ENCODE peak calls at places on chromosomes 11 and 22, in six cellular contexts. W, G, O, Y, P and S are unnamed samples.
A peak's percentile ranks its signal among the peaks of the same experiment; 100 is the strongest.

GRCh38 chr11:111714522-111714921 is 51.7 kb downstream of the PPP2R1B start:
- DNase-seq in W (no peak), G (no peak), O (no peak), Y (no peak), P (no peak), S (no peak)

GRCh38 chr22:28802595-28803087 is 2.3 kb upstream of the XBP1 start:
- DNase-seq in W (no peak), G (no peak), O (no peak), Y (no peak), P (no peak), S (no peak)

GRCh38 chr11:94201004-94201465 is 72.4 kb downstream of the PANX1 start:
- DNase-seq in W (no peak), G (peak; percentile 94), O (no peak), Y (no peak), P (no peak), S (peak; percentile 65)

GRCh38 chr22:29914165-29914564 is 31.2 kb downstream of the MTMR3 start:
- DNase-seq in W (peak; percentile 46), G (peak; percentile 83), O (no peak), Y (no peak), P (no peak), S (peak; percentile 87)

GRCh38 chr11:55956521-55956920 is 13.2 kb downstream of the OR10AG1 start:
- DNase-seq in W (no peak), G (no peak), O (no peak), Y (no peak), P (no peak), S (no peak)

GRCh38 chr11:11035331-11035730 is 177.5 kb upstream of the ZBED5 start:
- DNase-seq in W (peak; percentile 86), G (no peak), O (no peak), Y (no peak), P (no peak), S (no peak)

GRCh38 chr11:73478737-73479347 is 102.6 kb downstream of the RELT start:
- DNase-seq in W (no peak), G (peak; percentile 42), O (peak; percentile 31), Y (no peak), P (no peak), S (peak; percentile 54)

GRCh38 chr22:50507421-50507990 is at the start of gene LMF2:
- DNase-seq in W (peak; percentile 73), G (no peak), O (no peak), Y (peak; percentile 92), P (no peak), S (peak; percentile 79)

GRCh38 chr11:117606807-117607206 is 190.2 kb downstream of the DSCAML1 start:
- DNase-seq in W (no peak), G (no peak), O (no peak), Y (no peak), P (no peak), S (no peak)

GRCh38 chr11:58622344-58622743 is at the start of gene CNTF:
- DNase-seq in W (peak; percentile 53), G (peak; percentile 13), O (no peak), Y (no peak), P (no peak), S (peak; percentile 34)

GRCh38 chr22:17920145-17920605 is 104.2 kb downstream of the MICAL3 start:
- DNase-seq in W (peak; percentile 86), G (peak; percentile 62), O (peak; percentile 68), Y (no peak), P (no peak), S (peak; percentile 71)

GRCh38 chr11:17683378-17684161 is 35.8 kb upstream of the MYOD1 start:
- DNase-seq in W (peak; percentile 95), G (peak; percentile 66), O (no peak), Y (no peak), P (no peak), S (peak; percentile 37)

GRCh38 chr11:12045914-12046635 is 37.6 kb upstream of the DKK3 start:
- DNase-seq in W (no peak), G (peak; percentile 39), O (no peak), Y (no peak), P (no peak), S (peak; percentile 41)

GRCh38 chr11:110081462-110082233 is 11.5 kb upstream of the ZC3H12C start:
- DNase-seq in W (no peak), G (peak; percentile 74), O (no peak), Y (no peak), P (no peak), S (peak; percentile 21)

GRCh38 chr11:3037041-3037944 is 19.9 kb downstream of the CARS1 start:
- DNase-seq in W (peak; percentile 66), G (peak; percentile 61), O (peak; percentile 84), Y (peak; percentile 90), P (peak; percentile 83), S (peak; percentile 82)

GRCh38 chr11:70296681-70297080 is 26.2 kb downstream of the PPFIA1 start:
- DNase-seq in W (no peak), G (no peak), O (no peak), Y (no peak), P (no peak), S (no peak)

GRCh38 chr11:114135737-114136151 is 76.2 kb downstream of the ZBTB16 start:
- DNase-seq in W (peak; percentile 84), G (no peak), O (peak; percentile 33), Y (no peak), P (no peak), S (peak; percentile 82)

GRCh38 chr11:33701831-33702230 is 1.2 kb upstream of the C11orf91 start:
- DNase-seq in W (no peak), G (peak; percentile 92), O (no peak), Y (no peak), P (no peak), S (peak; percentile 98)

GRCh38 chr11:112304914-112305313 is 44.3 kb upstream of the PLET1 start:
- DNase-seq in W (no peak), G (no peak), O (no peak), Y (no peak), P (no peak), S (no peak)

GRCh38 chr11:100670140-100670539 is 16.9 kb upstream of the ARHGAP42 start:
- DNase-seq in W (no peak), G (no peak), O (no peak), Y (no peak), P (no peak), S (no peak)

GRCh38 chr11:36726420-36726819 is 128.4 kb upstream of the RAG2 start:
- DNase-seq in W (no peak), G (no peak), O (no peak), Y (no peak), P (no peak), S (no peak)

GRCh38 chr22:49838771-49839717 is 11.4 kb upstream of the BRD1 start:
- DNase-seq in W (peak; percentile 55), G (peak; percentile 33), O (peak; percentile 76), Y (peak; percentile 74), P (no peak), S (no peak)

GRCh38 chr11:59028105-59028504 is 58.0 kb upstream of the GLYATL1B start:
- DNase-seq in W (no peak), G (no peak), O (no peak), Y (no peak), P (no peak), S (no peak)

GRCh38 chr11:43515090-43515489 is 156.4 kb downstream of the TTC17 start:
- DNase-seq in W (no peak), G (no peak), O (peak; percentile 72), Y (peak; percentile 63), P (no peak), S (no peak)

GRCh38 chr11:124863137-124863825 is 2.0 kb upstream of the ROBO3 start:
- DNase-seq in W (peak; percentile 24), G (peak; percentile 35), O (peak; percentile 64), Y (peak; percentile 58), P (no peak), S (peak; percentile 43)

DNA sequence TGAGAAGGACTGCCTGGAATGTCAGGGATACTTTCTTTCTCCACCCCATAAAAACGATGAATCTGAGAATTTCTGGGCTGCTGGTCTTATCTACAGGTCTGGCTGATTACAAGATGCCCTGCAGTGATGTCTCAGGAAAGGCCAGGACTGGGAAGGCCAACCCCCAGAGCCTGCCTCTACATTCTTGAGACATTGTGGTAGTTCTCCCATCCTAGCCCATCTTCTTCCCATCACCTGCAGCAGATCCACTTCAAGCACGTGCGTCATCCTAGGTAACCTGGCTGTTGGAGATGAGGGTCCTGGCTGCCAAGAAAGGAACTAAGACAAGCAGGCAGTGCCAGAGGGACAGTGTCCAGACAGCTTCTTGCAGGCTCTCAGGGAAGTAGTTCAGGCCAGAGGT is 44.1 kb upstream of the E2F8 start:
- DNase-seq in W (peak; percentile 5), G (no peak), O (no peak), Y (no peak), P (no peak), S (no peak)
- H3K4ac ChIP-seq in W (no peak overlapping the region), G (no peak overlapping the region), O (no peak overlapping the region), Y (no peak overlapping the region), P (no peak overlapping the region), S (no peak overlapping the region)

DNA sequence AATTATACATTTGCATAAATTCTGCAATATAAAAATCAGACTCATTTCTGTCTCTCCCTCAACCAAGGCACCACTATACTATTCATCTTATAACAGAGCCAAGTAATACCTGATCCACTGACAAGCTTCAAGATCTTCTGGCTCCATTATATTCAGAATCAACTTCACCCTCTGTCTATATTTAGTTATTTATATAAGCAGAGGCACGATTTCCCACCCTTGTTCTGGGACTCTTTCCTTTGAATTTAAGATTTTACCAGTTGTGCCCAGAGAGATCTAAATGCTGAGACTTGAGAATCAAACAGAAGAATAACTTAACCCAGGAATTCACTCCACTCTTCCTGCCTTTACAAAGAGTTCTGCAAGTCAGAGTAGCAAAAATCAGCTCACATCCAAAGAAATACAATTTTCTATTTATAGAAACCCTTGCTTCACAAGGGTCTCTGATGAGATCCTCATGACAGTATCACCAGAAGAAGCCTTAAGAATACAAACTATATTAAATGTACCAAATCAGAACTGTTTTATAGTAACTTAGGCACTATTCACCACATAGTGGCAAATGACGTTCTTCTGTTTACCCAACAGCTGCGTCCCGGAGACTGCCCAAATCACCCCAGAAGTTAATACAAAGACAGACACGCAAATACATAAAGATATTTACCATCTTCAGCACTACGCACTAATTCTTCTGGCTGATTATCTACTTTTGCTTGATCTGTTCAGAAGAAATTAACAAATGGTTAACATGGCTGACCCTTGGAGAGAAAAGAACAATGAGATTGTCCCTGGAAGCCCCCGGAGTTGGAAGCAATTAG is 32.3 kb upstream of the CCDC89 start:
- DNase-seq in W (no peak), G (peak; percentile 28), O (no peak), Y (no peak), P (no peak), S (no peak)
- H3K18ac ChIP-seq in W (no peak overlapping the region), G (peak overlapping the region; percentile 95), O (no peak overlapping the region), Y (peak overlapping the region; percentile 73), P (no peak overlapping the region), S (peak overlapping the region; percentile 34)

GRCh38 chr11:86185346-86185745 is 59.2 kb upstream of the EED start:
- DNase-seq in W (no peak), G (no peak), O (no peak), Y (no peak), P (no peak), S (no peak)

GRCh38 chr11:86182976-86183584 is 61.5 kb upstream of the EED start:
- DNase-seq in W (peak; percentile 65), G (peak; percentile 35), O (no peak), Y (no peak), P (no peak), S (no peak)

GRCh38 chr11:86183694-86184093 is 60.9 kb upstream of the EED start:
- DNase-seq in W (no peak), G (peak; percentile 76), O (no peak), Y (no peak), P (no peak), S (peak; percentile 81)

GRCh38 chr11:86184728-86185127 is 59.8 kb upstream of the EED start:
- DNase-seq in W (no peak), G (no peak), O (no peak), Y (no peak), P (no peak), S (no peak)

GRCh38 chr11:86186420-86186819 is 58.1 kb upstream of the EED start:
- DNase-seq in W (no peak), G (no peak), O (no peak), Y (no peak), P (no peak), S (no peak)
- H2AFZ ChIP-seq in W (no peak overlapping the region), G (no peak overlapping the region), O (no peak overlapping the region), Y (no peak overlapping the region), P (no peak overlapping the region), S (no peak overlapping the region)

GRCh38 chr11:64233913-64234839 is at the start of gene VEGFB:
- DNase-seq in W (no peak), G (peak; percentile 26), O (no peak), Y (peak; percentile 75), P (no peak), S (peak; percentile 58)
- H3K4ac ChIP-seq in W (peak within 1 kb of the TSS; percentile 53), G (peak within 1 kb of the TSS; percentile 67), O (no peak within 1 kb of the TSS), Y (no peak within 1 kb of the TSS), P (peak within 1 kb of the TSS; percentile 91), S (peak within 1 kb of the TSS; percentile 93)